ENCODE peak calls at places on chromosomes 13 and 19, in four cellular contexts. One of them, this sample, is unnamed.

GRCh38 chr19:32231020-32231419 is 114.4 kb upstream of the ZNF507 start:
- DNase-seq in body of pancreas: no peak
- DNase-seq in stomach: no peak
- DNase-seq in mesothelial cell of epicardium: no peak
- DNase-seq in this sample: no peak

GRCh38 chr19:18291590-18292459 is 10.4 kb upstream of the JUND start:
- DNase-seq in body of pancreas: peak; percentile 70
- DNase-seq in stomach: peak; percentile 82
- DNase-seq in mesothelial cell of epicardium: peak; percentile 87
- DNase-seq in this sample: no peak

GRCh38 chr19:13262450-13262849 is 112.2 kb downstream of the IER2 start:
- DNase-seq in body of pancreas: no peak
- DNase-seq in stomach: no peak
- DNase-seq in mesothelial cell of epicardium: no peak
- DNase-seq in this sample: no peak

GRCh38 chr19:11447347-11448262 is 12.2 kb downstream of the PRKCSH start:
- DNase-seq in body of pancreas: no peak
- DNase-seq in stomach: no peak
- DNase-seq in mesothelial cell of epicardium: no peak
- DNase-seq in this sample: no peak

GRCh38 chr13:86986448-86986847 is 684.7 kb upstream of the SLITRK5 start:
- DNase-seq in body of pancreas: no peak
- DNase-seq in stomach: no peak
- DNase-seq in mesothelial cell of epicardium: no peak
- DNase-seq in this sample: no peak

GRCh38 chr19:2049741-2050348 is 1.2 kb downstream of the MKNK2 start:
- DNase-seq in body of pancreas: peak; percentile 95
- DNase-seq in stomach: peak; percentile 91
- DNase-seq in mesothelial cell of epicardium: no peak
- DNase-seq in this sample: no peak

GRCh38 chr19:50861025-50861424 is 6.3 kb downstream of the KLK3 start:
- DNase-seq in body of pancreas: no peak
- DNase-seq in stomach: no peak
- DNase-seq in mesothelial cell of epicardium: no peak
- DNase-seq in this sample: no peak

GRCh38 chr19:3660493-3661219 is 34.1 kb upstream of the CACTIN start:
- DNase-seq in body of pancreas: no peak
- DNase-seq in stomach: no peak
- DNase-seq in mesothelial cell of epicardium: no peak
- DNase-seq in this sample: no peak

GRCh38 chr13:24097667-24098066 is 62.9 kb upstream of the SPATA13 start:
- DNase-seq in body of pancreas: no peak
- DNase-seq in stomach: no peak
- DNase-seq in mesothelial cell of epicardium: no peak
- DNase-seq in this sample: no peak

GRCh38 chr19:43464089-43464775 is 1.2 kb downstream of the LYPD3 start:
- DNase-seq in body of pancreas: peak; percentile 66
- DNase-seq in stomach: peak; percentile 74
- DNase-seq in mesothelial cell of epicardium: peak; percentile 73
- DNase-seq in this sample: peak; percentile 77

GRCh38 chr13:76944457-76944856 is 3.9 kb upstream of the ACOD1 start:
- DNase-seq in body of pancreas: no peak
- DNase-seq in stomach: no peak
- DNase-seq in mesothelial cell of epicardium: no peak
- DNase-seq in this sample: no peak

GRCh38 chr13:98937911-98938381 is 39.9 kb downstream of the DOCK9 start:
- DNase-seq in body of pancreas: no peak
- DNase-seq in stomach: no peak
- DNase-seq in mesothelial cell of epicardium: no peak
- DNase-seq in this sample: no peak

GRCh38 chr19:389935-390289 is 19.0 kb downstream of the C2CD4C start:
- DNase-seq in body of pancreas: no peak
- DNase-seq in stomach: no peak
- DNase-seq in mesothelial cell of epicardium: no peak
- DNase-seq in this sample: no peak

GRCh38 chr13:41056194-41056593 is 5.1 kb upstream of the WBP4 start:
- DNase-seq in body of pancreas: no peak
- DNase-seq in stomach: no peak
- DNase-seq in mesothelial cell of epicardium: no peak
- DNase-seq in this sample: no peak

This sample was measured in type B pancreatic cell.